ENCODE peak calls at places on chromosomes 3 and 15, in six cellular contexts. X, N, Z, Q, E and H are unnamed samples.

GRCh38 chr3:63706321-63707085 is 54.0 kb downstream of the SNTN start:
- DNase-seq in Z (no peak), E (no peak), N (no peak), X (no peak), Q (no peak), H (no peak)

GRCh38 chr3:115766587-115767492 is 143.5 kb downstream of the GAP43 start:
- DNase-seq in E (no peak), N (no peak), X (no peak), Q (no peak), Z (no peak), H (no peak)

GRCh38 chr3:42702066-42702951 is at the start of gene HHATL:
- DNase-seq in Z (no peak), Q (no peak), E (no peak), X (peak; percentile 20), N (no peak), H (peak; percentile 89)

GRCh38 chr3:148600440-148600839 is 97.3 kb upstream of the AGTR1 start:
- DNase-seq in Z (no peak), Q (no peak), N (no peak), E (no peak), X (no peak), H (no peak)

GRCh38 chr3:144129536-144130214 is 158.1 kb downstream of the DIPK2A start:
- DNase-seq in Z (no peak), Q (no peak), X (no peak), N (no peak), E (no peak), H (no peak)

GRCh38 chr3:13518516-13519351 is 30.2 kb upstream of the FBLN2 start:
- DNase-seq in Q (no peak), Z (no peak), X (no peak), E (no peak), N (no peak), H (peak; percentile 80)

GRCh38 chr3:116963802-116964201 is 254.2 kb downstream of the TUSC7 start:
- DNase-seq in X (no peak), N (no peak), Q (no peak), E (no peak), Z (no peak), H (no peak)

GRCh38 chr3:52769786-52770445 is 824 bp downstream of the NEK4 start:
- DNase-seq in Q (no peak), E (no peak), X (no peak), N (no peak), Z (no peak), H (no peak)

GRCh38 chr15:101081900-101082299 is 162.7 kb downstream of the LRRK1 start:
- DNase-seq in Z (no peak), N (no peak), X (no peak), E (no peak), Q (no peak), H (no peak)

GRCh38 chr3:42763023-42763422 is 10.0 kb downstream of the CCDC13 start:
- DNase-seq in E (no peak), Z (no peak), N (no peak), Q (no peak), X (no peak), H (no peak)

GRCh38 chr3:71207632-71208031 is 375.9 kb downstream of the FOXP1 start:
- DNase-seq in Z (no peak), N (no peak), E (no peak), Q (no peak), X (no peak), H (no peak)

GRCh38 chr3:71214797-71215196 is 368.7 kb downstream of the FOXP1 start:
- DNase-seq in Z (no peak), Q (no peak), E (no peak), N (no peak), X (no peak), H (no peak)

GRCh38 chr3:71210257-71211002 is 373.1 kb downstream of the FOXP1 start:
- DNase-seq in N (peak; percentile 64), E (no peak), Z (no peak), Q (no peak), X (peak; percentile 35), H (no peak)

GRCh38 chr3:71208273-71209095 is 375.0 kb downstream of the FOXP1 start:
- DNase-seq in Q (no peak), X (peak; percentile 31), N (peak; percentile 93), E (no peak), Z (no peak), H (no peak)

DNA sequence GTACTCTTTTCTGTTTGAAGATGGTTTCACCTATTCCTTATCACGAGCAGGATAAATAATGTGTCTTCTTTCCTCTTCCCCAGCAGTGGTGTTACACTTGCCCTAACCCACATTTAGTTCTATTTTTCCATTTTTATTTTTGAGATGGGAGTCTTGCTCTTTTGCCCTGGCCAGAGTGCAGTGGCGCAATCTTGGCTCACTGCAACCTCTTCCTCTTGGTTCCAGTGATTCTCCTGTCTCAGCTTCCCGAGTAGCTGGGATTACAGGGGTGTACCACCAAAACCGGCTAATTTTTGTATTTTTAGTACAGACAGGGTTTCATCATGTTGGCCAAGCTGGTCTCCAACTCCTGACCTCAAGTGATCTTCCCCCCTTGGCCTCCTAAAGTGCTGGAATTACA is 372.4 kb downstream of the FOXP1 start:
- DNase-seq in Z (no peak), N (no peak), E (no peak), Q (no peak), X (no peak), H (no peak)
- H3K27ac ChIP-seq in Z (peak overlapping the region; percentile 1), N (peak overlapping the region; percentile 73), E (no peak overlapping the region), Q (no peak overlapping the region), X (peak overlapping the region; percentile 58), H (peak overlapping the region; percentile 52)

DNA sequence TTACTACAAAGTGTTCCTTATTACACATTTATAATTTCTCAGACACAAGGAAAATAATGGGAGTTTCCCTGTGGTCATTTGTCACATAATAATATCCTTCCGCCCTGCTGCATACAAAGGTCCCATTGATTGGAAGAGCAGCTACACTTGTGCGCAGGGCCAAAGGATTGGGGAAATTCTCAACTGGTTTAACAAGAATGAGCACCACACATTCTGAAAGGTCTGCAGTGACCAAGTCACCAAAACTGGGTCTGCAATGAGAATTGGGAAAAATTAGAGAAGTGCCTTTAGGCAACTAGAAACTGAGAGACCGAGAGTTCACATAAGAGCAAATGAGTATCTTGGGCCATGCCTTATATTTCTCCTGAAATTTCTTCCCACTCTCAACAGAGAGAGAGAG is 98.2 kb upstream of the NR2F2 start:
- DNase-seq in Z (no peak), N (no peak), E (no peak), Q (no peak), X (no peak), H (no peak)
- TF ChIP-seq POLR2A in Z (no peak), N (no peak), E (no peak), Q (no peak), X (no peak), H (no peak)

GRCh38 chr3:56596441-56596840 is 39.5 kb downstream of the CCDC66 start:
- DNase-seq in Q (no peak), E (no peak), Z (no peak), N (no peak), X (no peak), H (no peak)
- H3K4me1 ChIP-seq in Q (no peaks in the 10 kb centered on the region), E (no peaks in the 10 kb centered on the region), Z (no peaks in the 10 kb centered on the region), N (no peaks in the 10 kb centered on the region), X (no peaks in the 10 kb centered on the region), H (no peaks in the 10 kb centered on the region)

GRCh38 chr3:30610702-30611410 is 4.5 kb downstream of the TGFBR2 start:
- DNase-seq in Z (no peak), N (no peak), Q (no peak), X (no peak), E (no peak), H (no peak)

GRCh38 chr3:30611613-30612421 is 5.4 kb downstream of the TGFBR2 start:
- DNase-seq in Q (no peak), E (no peak), Z (no peak), N (peak; percentile 73), X (no peak), H (no peak)

GRCh38 chr3:30612422-30613134 is 6.2 kb downstream of the TGFBR2 start:
- DNase-seq in N (no peak), Q (no peak), X (no peak), Z (no peak), E (no peak), H (no peak)

GRCh38 chr3:30607032-30607833 is 832 bp downstream of the TGFBR2 start:
- DNase-seq in Q (peak; percentile 80), N (peak; percentile 60), E (no peak), X (peak; percentile 77), Z (peak; percentile 88), H (peak; percentile 83)

GRCh38 chr3:30609930-30610701 is 3.7 kb downstream of the TGFBR2 start:
- DNase-seq in Q (no peak), X (no peak), Z (no peak), N (no peak), E (no peak), H (no peak)
- H3K27ac ChIP-seq in Q (peak overlapping the region; percentile 85), X (peak overlapping the region; percentile 27), Z (peak overlapping the region; percentile 100), N (peak overlapping the region; percentile 82), E (no peak overlapping the region), H (no peak overlapping the region)

DNA sequence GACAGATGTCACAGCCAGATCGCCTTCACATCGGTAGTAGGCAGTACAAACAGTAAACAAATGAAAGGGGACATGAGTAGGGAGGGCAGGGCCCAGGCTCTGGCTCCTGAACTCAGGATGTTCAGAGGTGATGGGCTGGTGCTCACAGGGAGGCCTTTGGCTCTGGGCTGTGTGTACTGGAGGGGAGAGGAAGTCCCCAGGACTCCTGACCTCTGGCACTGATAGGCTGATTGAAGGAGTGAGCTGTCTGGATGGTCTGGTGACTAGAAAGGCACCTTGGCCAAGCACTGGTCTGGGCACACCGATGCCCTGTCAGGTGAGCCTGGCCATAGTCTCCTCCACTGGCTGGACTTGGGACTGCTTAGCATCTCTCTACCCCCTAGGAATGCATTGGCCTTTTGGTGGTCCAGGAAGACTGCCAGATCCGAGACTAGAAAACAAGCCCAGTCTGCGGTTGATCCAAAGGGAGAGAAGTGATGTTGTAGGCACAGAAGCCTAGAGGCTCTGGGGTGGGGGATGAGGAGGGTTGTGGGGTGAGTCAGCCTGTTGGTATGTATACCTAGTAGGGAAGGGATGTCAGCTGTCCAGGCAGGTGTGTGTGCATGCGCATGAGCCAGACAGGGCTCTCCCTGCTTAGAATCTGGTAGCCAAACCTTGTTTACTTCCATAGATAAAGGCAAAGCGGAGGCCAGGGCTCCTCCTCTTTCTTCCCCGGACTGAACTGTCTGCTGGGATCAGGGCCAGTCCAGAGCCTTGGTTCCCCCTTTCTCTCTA is 1.9 kb downstream of the SPINT1 start:
- DNase-seq in Q (no peak), X (peak; percentile 90), Z (no peak), N (no peak), E (no peak), H (no peak)
- TF ChIP-seq POLR2A in Q (no peak), X (no peak), Z (peak; percentile 83), N (no peak), E (no peak), H (no peak)